ENCODE peak calls at places on chromosomes 4 and X, in four cellular contexts. L is stimulated activated naive CD8-positive, alpha-beta T cell treated with anti-CD3 and anti-CD28 coated beads, Interleukin-15, amount 100 ng/mL, for 72 hours; K is anterior cingulate cortex; C is NCI-H69. X is an unnamed sample.

GRCh38 chrX:29903365-29903764 is 312.0 kb upstream of the MAGEB2 start:
- DNase-seq in C (no peak), K (no peak), L (no peak), X (no peak)

GRCh38 chrX:18491601-18492000 is 66.2 kb downstream of the CDKL5 start:
- DNase-seq in C (no peak), K (no peak), L (no peak), X (no peak)

GRCh38 chr4:80097395-80098177 is 24.6 kb upstream of the ANTXR2 start:
- DNase-seq in L (no peak), K (no peak), C (peak; percentile 68), X (no peak)

GRCh38 chr4:104344342-104344980 is 150.2 kb downstream of the CXXC4 start:
- DNase-seq in K (no peak), L (no peak), C (no peak), X (no peak)

GRCh38 chr4:147927377-147928137 is 195.7 kb downstream of the ARHGAP10 start:
- DNase-seq in K (no peak), L (no peak), C (no peak), X (no peak)

GRCh38 chr4:152957437-152958185 is 21.5 kb downstream of the FHDC1 start:
- DNase-seq in L (no peak), K (no peak), C (no peak), X (no peak)

GRCh38 chr4:19309365-19309764 is 942.3 kb upstream of the SLIT2 start:
- DNase-seq in L (no peak), K (no peak), C (peak; percentile 56), X (no peak)

GRCh38 chr4:36138221-36138620 is 106.1 kb downstream of the ARAP2 start:
- DNase-seq in K (no peak), L (no peak), C (no peak), X (no peak)

GRCh38 chr4:24394041-24394440 is 190.3 kb downstream of the DHX15 start:
- DNase-seq in K (no peak), C (no peak), L (no peak), X (no peak)

GRCh38 chrX:44876076-44876475 is 3.1 kb downstream of the KDM6A start:
- DNase-seq in C (no peak), L (no peak), K (no peak), X (no peak)

GRCh38 chr4:142126890-142127497 is 490.6 kb downstream of the IL15 start:
- DNase-seq in L (peak; percentile 34), C (peak; percentile 60), K (no peak), X (peak; percentile 6)

GRCh38 chr4:93617596-93617995 is 211.0 kb upstream of the ATOH1 start:
- DNase-seq in L (no peak), K (no peak), C (no peak), X (no peak)

GRCh38 chrX:118595501-118596042 is 100.0 kb downstream of the DOCK11 start:
- DNase-seq in K (no peak), C (peak; percentile 85), L (no peak), X (no peak)

GRCh38 chr4:67983333-67983732 is 20.0 kb upstream of the TMPRSS11A start:
- DNase-seq in L (no peak), K (no peak), C (no peak), X (no peak)

GRCh38 chr4:145423017-145423708 is 58.5 kb upstream of the SMAD1 start:
- DNase-seq in C (no peak), K (no peak), L (no peak), X (no peak)

GRCh38 chr4:145557720-145558119 is 61.5 kb upstream of the MMAA start:
- DNase-seq in C (peak; percentile 64), L (peak; percentile 39), K (no peak), X (peak; percentile 65)

GRCh38 chrX:30888526-30889146 is 418 bp downstream of the TAB3 start:
- DNase-seq in K (no peak), C (peak; percentile 46), L (peak; percentile 40), X (peak; percentile 39)

GRCh38 chr4:36716874-36717273 is 435.5 kb downstream of the DTHD1 start:
- DNase-seq in C (no peak), K (no peak), L (no peak), X (no peak)

GRCh38 chr4:242121-242848 is 63.0 kb downstream of the ZNF732 start:
- DNase-seq in L (peak; percentile 66), K (no peak), C (peak; percentile 37), X (peak; percentile 53)

GRCh38 chr4:14221176-14221575 is 593.7 kb upstream of the BOD1L1 start:
- DNase-seq in C (no peak), L (no peak), K (no peak), X (no peak)

GRCh38 chr4:77635246-77635645 is 29.6 kb downstream of the CXCL13 start:
- DNase-seq in K (no peak), L (no peak), C (no peak), X (no peak)

GRCh38 chr4:123896446-123897071 is 500.0 kb downstream of the SPRY1 start:
- DNase-seq in L (no peak), K (no peak), C (no peak), X (no peak)

GRCh38 chrX:88940904-88941303 is 193.9 kb downstream of the CPXCR1 start:
- DNase-seq in L (no peak), C (no peak), K (no peak), X (no peak)

GRCh38 chr4:111854494-111855087 is 290.7 kb upstream of the FAM241A start:
- DNase-seq in K (no peak), C (peak; percentile 71), L (no peak), X (peak; percentile 7)

GRCh38 chr4:1074077-1074476 is 39.3 kb downstream of the RNF212 start:
- DNase-seq in L (no peak), K (no peak), C (no peak), X (no peak)

GRCh38 chrX:45681891-45682290 is 481.2 kb upstream of the DIPK2B start:
- DNase-seq in L (no peak), K (no peak), C (no peak), X (no peak)

GRCh38 chrX:21479695-21480280 is 105.6 kb downstream of the CNKSR2 start:
- DNase-seq in K (no peak), C (peak; percentile 70), L (peak; percentile 1), X (peak; percentile 27)

GRCh38 chrX:21655901-21656586 is 2.1 kb downstream of the KLHL34 start:
- DNase-seq in K (no peak), C (no peak), L (no peak), X (no peak)

GRCh38 chr4:100895572-100896197 is 377.9 kb upstream of the EMCN start:
- DNase-seq in L (no peak), K (no peak), C (no peak), X (peak; percentile 36)

GRCh38 chr4:124202106-124202505 is 510.4 kb downstream of the ANKRD50 start:
- DNase-seq in L (no peak), K (no peak), C (no peak), X (no peak)

GRCh38 chr4:55154933-55155332 is 29.5 kb upstream of the KDR start:
- DNase-seq in C (no peak), K (no peak), L (no peak), X (no peak)

GRCh38 chr4:699816-700580 is 5.6 kb upstream of the PCGF3 start:
- DNase-seq in K (no peak), C (no peak), L (no peak), X (no peak)

GRCh38 chrX:2299871-2300270 is 200.9 kb downstream of the DHRSX start:
- DNase-seq in L (no peak), C (no peak), K (no peak), X (no peak)

GRCh38 chrX:154417157-154417556 is 5.8 kb downstream of the TAFAZZIN start:
- DNase-seq in C (peak; percentile 82), K (no peak), L (no peak), X (no peak)

GRCh38 chr4:181676546-181676945 is 566.7 kb upstream of the TENM3 start:
- DNase-seq in L (no peak), C (no peak), K (no peak), X (no peak)

GRCh38 chrX:19343462-19344206 is at the start of gene PDHA1:
- DNase-seq in K (peak; percentile 87), L (peak; percentile 88), C (peak; percentile 96), X (peak; percentile 90)

GRCh38 chr4:186204103-186204559 is 12.8 kb downstream of the CYP4V2 start:
- DNase-seq in K (peak; percentile 39), L (no peak), C (no peak), X (no peak)

GRCh38 chrX:32572644-32573043 is 638.7 kb downstream of the DMD start:
- DNase-seq in K (no peak), L (no peak), C (no peak), X (no peak)

X was measured in GM10248.